ENCODE peak calls at places on chromosomes 6 and 20, in eight cellular contexts. M, F, H, P, U, B, R and I are unnamed samples.

GRCh38 chr6:168116975-168117899 is 38.2 kb upstream of the FRMD1 start:
- DNase-seq in M (no peak), F (no peak), H (no peak), P (no peak), U (peak; percentile 58), B (no peak), R (no peak), I (no peak)

GRCh38 chr6:39664173-39664572 is 61.0 kb downstream of the KIF6 start:
- DNase-seq in M (no peak), F (no peak), H (no peak), P (no peak), U (no peak), B (no peak), R (no peak), I (no peak)

GRCh38 chr6:11869656-11870340 is 91.2 kb upstream of the ADTRP start:
- DNase-seq in M (no peak), F (peak; percentile 84), H (no peak), P (peak; percentile 54), U (no peak), B (no peak), R (no peak), I (no peak)

GRCh38 chr6:45929421-45930361 is 86.0 kb downstream of the CLIC5 start:
- DNase-seq in M (no peak), F (no peak), H (no peak), P (no peak), U (no peak), B (no peak), R (no peak), I (no peak)

GRCh38 chr6:133017581-133017980 is 203.2 kb downstream of the RPS12 start:
- DNase-seq in M (no peak), F (peak; percentile 78), H (no peak), P (no peak), U (no peak), B (no peak), R (no peak), I (no peak)

GRCh38 chr6:6605873-6606272 is 17.4 kb downstream of the LY86 start:
- DNase-seq in M (no peak), F (no peak), H (no peak), P (no peak), U (no peak), B (no peak), R (no peak), I (no peak)

GRCh38 chr20:43744121-43744520 is 17.3 kb upstream of the GTSF1L start:
- DNase-seq in M (no peak), F (peak; percentile 72), H (no peak), P (no peak), U (no peak), B (no peak), R (no peak), I (no peak)

GRCh38 chr6:24709014-24709711 is 9.8 kb downstream of the C6orf62 start:
- DNase-seq in M (no peak), F (no peak), H (no peak), P (no peak), U (no peak), B (no peak), R (no peak), I (no peak)

GRCh38 chr20:23622839-23623343 is 14.9 kb downstream of the CST3 start:
- DNase-seq in M (no peak), F (peak; percentile 77), H (peak; percentile 84), P (peak; percentile 89), U (peak; percentile 72), B (no peak), R (no peak), I (peak; percentile 86)

GRCh38 chr6:143271024-143271423 is 179.5 kb downstream of the ADAT2 start:
- DNase-seq in M (peak; percentile 66), F (peak; percentile 82), H (no peak), P (peak; percentile 53), U (peak; percentile 37), B (peak; percentile 10), R (no peak), I (peak; percentile 51)

GRCh38 chr6:57284056-57284455 is 33.4 kb upstream of the PRIM2 start:
- DNase-seq in M (no peak), F (peak; percentile 56), H (no peak), P (no peak), U (no peak), B (no peak), R (no peak), I (no peak)

GRCh38 chr6:111777357-111777756 is 95.9 kb downstream of the FYN start:
- DNase-seq in M (no peak), F (no peak), H (no peak), P (no peak), U (no peak), B (no peak), R (no peak), I (no peak)

GRCh38 chr6:97205936-97206335 is 77.1 kb downstream of the MMS22L start:
- DNase-seq in M (no peak), F (no peak), H (no peak), P (no peak), U (no peak), B (no peak), R (peak; percentile 30), I (no peak)

GRCh38 chr6:49551126-49551865 is 828 bp downstream of the C6orf141 start:
- DNase-seq in M (no peak), F (no peak), H (no peak), P (no peak), U (no peak), B (no peak), R (peak; percentile 90), I (no peak)

GRCh38 chr6:138012682-138013081 is 94.5 kb downstream of the PERP start:
- DNase-seq in M (no peak), F (no peak), H (no peak), P (no peak), U (no peak), B (no peak), R (no peak), I (no peak)

GRCh38 chr6:10099086-10099499 is 315.8 kb downstream of the TFAP2A start:
- DNase-seq in M (no peak), F (no peak), H (no peak), P (no peak), U (no peak), B (no peak), R (no peak), I (no peak)

GRCh38 chr20:23998392-23998791 is 9.8 kb upstream of the GGTLC1 start:
- DNase-seq in M (no peak), F (no peak), H (no peak), P (no peak), U (no peak), B (no peak), R (no peak), I (no peak)

GRCh38 chr6:79801362-79801761 is 146.0 kb downstream of the ELOVL4 start:
- DNase-seq in M (no peak), F (no peak), H (no peak), P (no peak), U (no peak), B (no peak), R (no peak), I (no peak)

GRCh38 chr6:157157228-157157627 is 166.1 kb downstream of the TMEM242 start:
- DNase-seq in M (no peak), F (no peak), H (no peak), P (no peak), U (no peak), B (no peak), R (no peak), I (no peak)

GRCh38 chr20:49552007-49552406 is 15.9 kb downstream of the PTGIS start:
- DNase-seq in M (no peak), F (no peak), H (no peak), P (no peak), U (no peak), B (no peak), R (no peak), I (no peak)

GRCh38 chr6:165206798-165207197 is 102.6 kb downstream of the C6orf118 start:
- DNase-seq in M (no peak), F (no peak), H (no peak), P (no peak), U (no peak), B (no peak), R (no peak), I (no peak)

GRCh38 chr6:42932412-42932811 is 3.1 kb downstream of the CNPY3 start:
- DNase-seq in M (no peak), F (no peak), H (no peak), P (no peak), U (no peak), B (no peak), R (no peak), I (no peak)
- H3K4me3 ChIP-seq in M (no peak overlapping the region), F (no peak overlapping the region), H (no peak overlapping the region), P (no peak overlapping the region), U (no peak overlapping the region), B (no peak overlapping the region), R (no peak overlapping the region), I (no peak overlapping the region)

GRCh38 chr6:163757506-163757905 is 343.0 kb downstream of the QKI start:
- DNase-seq in M (no peak), F (no peak), H (no peak), P (no peak), U (no peak), B (no peak), R (no peak), I (no peak)
- TF ChIP-seq CTCF in M (no peak), F (no peak), H (no peak), P (no peak), U (no peak), B (no peak), R (no peak), I (no peak)

GRCh38 chr20:38671701-38672292 is 52.5 kb upstream of the SLC32A1 start:
- DNase-seq in M (no peak), F (no peak), H (no peak), P (no peak), U (no peak), B (no peak), R (no peak), I (no peak)

GRCh38 chr20:38672504-38672903 is 51.8 kb upstream of the SLC32A1 start:
- DNase-seq in M (no peak), F (no peak), H (no peak), P (no peak), U (no peak), B (no peak), R (no peak), I (no peak)

GRCh38 chr20:38669688-38670087 is 54.6 kb upstream of the SLC32A1 start:
- DNase-seq in M (no peak), F (no peak), H (no peak), P (no peak), U (no peak), B (no peak), R (no peak), I (no peak)

GRCh38 chr20:38670786-38671185 is 53.5 kb upstream of the SLC32A1 start:
- DNase-seq in M (no peak), F (no peak), H (no peak), P (no peak), U (no peak), B (no peak), R (no peak), I (no peak)

GRCh38 chr20:38671186-38671585 is 53.1 kb upstream of the SLC32A1 start:
- DNase-seq in M (no peak), F (no peak), H (no peak), P (no peak), U (no peak), B (no peak), R (peak; percentile 57), I (no peak)
- H3K27me3 ChIP-seq in M (peaks cover 26% of the 10 kb centered on the region), F (peaks cover 11% of the 10 kb centered on the region), H (peaks cover 75% of the 10 kb centered on the region), P (peaks cover 15% of the 10 kb centered on the region), U (peaks cover 14% of the 10 kb centered on the region), B (peaks cover 4% of the 10 kb centered on the region), R (peaks cover 56% of the 10 kb centered on the region), I (peaks cover 25% of the 10 kb centered on the region)

DNA sequence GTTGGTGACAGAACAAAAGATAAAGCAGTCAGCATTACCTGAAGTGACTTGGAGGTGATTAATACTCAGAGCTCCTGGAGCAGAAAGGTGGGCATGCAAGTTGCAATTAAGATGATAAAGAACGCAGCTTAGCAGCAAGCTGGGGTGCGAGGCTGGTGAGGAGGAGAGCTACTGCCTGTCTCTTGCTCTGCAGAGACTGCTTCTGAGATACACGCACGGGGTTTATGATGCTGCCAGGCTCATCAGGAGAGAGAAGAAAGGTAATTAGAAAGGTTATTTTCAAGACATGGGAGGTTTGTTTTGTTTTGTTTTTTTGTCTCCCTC is 141.6 kb upstream of the DTNBP1 start:
- DNase-seq in M (no peak), F (no peak), H (no peak), P (no peak), U (no peak), B (no peak), R (no peak), I (no peak)
- H3K4me3 ChIP-seq in M (no peak overlapping the region), F (no peak overlapping the region), H (no peak overlapping the region), P (no peak overlapping the region), U (no peak overlapping the region), B (no peak overlapping the region), R (no peak overlapping the region), I (no peak overlapping the region)